ENCODE peak calls at places on chromosomes 4 and X, in seven cellular contexts. U is ecto neural progenitor cell, O is D341Med, T is ACHN, H is occipital lobe, C is AG09309, J is transverse colon. X is an unnamed sample.

GRCh38 chr4:158809611-158810486 is 41.0 kb downstream of the FNIP2 start:
- DNase-seq in J (peak; percentile 43), U (no peak), H (no peak), C (peak; percentile 99), T (peak; percentile 77), O (no peak), X (no peak)

GRCh38 chrX:44267116-44267515 is 76.4 kb downstream of the EFHC2 start:
- DNase-seq in T (no peak), J (no peak), H (no peak), C (no peak), U (no peak), O (no peak), X (no peak)

GRCh38 chr4:121053601-121054143 is 18.7 kb downstream of the NDNF start:
- DNase-seq in C (peak; percentile 17), J (peak; percentile 70), U (no peak), O (no peak), H (no peak), T (no peak), X (no peak)

GRCh38 chr4:146273204-146273901 is 59.0 kb downstream of the REELD1 start:
- DNase-seq in C (no peak), O (no peak), J (no peak), T (no peak), U (no peak), H (no peak), X (no peak)

GRCh38 chrX:39894626-39895025 is 203.1 kb downstream of the BCOR start:
- DNase-seq in J (peak; percentile 43), C (no peak), H (no peak), T (no peak), U (no peak), O (no peak), X (no peak)

GRCh38 chr4:182212211-182212761 is 30.9 kb upstream of the TENM3 start:
- DNase-seq in H (no peak), J (no peak), U (peak; percentile 52), C (no peak), T (no peak), O (no peak), X (peak; percentile 70)

GRCh38 chrX:149121526-149121925 is 383.6 kb downstream of the IDS start:
- DNase-seq in U (no peak), O (no peak), C (no peak), T (no peak), H (no peak), J (no peak), X (no peak)

GRCh38 chr4:80608285-80608980 is 272.9 kb downstream of the CFAP299 start:
- DNase-seq in H (no peak), C (peak; percentile 10), T (no peak), U (no peak), O (no peak), J (no peak), X (peak; percentile 67)

GRCh38 chrX:12349201-12349600 is 210.9 kb downstream of the FRMPD4 start:
- DNase-seq in J (no peak), U (no peak), T (no peak), C (no peak), H (no peak), O (no peak), X (no peak)

GRCh38 chr4:151198748-151199147 is 78.2 kb upstream of the PRSS48 start:
- DNase-seq in O (no peak), C (no peak), H (no peak), J (no peak), T (no peak), U (no peak), X (peak; percentile 85)

GRCh38 chr4:80798082-80798481 is 232.4 kb upstream of the BMP3 start:
- DNase-seq in H (no peak), T (no peak), U (no peak), J (no peak), C (no peak), O (no peak), X (no peak)

GRCh38 chrX:139850968-139851367 is 81.9 kb downstream of the ATP11C start:
- DNase-seq in C (no peak), T (no peak), O (no peak), U (no peak), J (no peak), H (no peak), X (no peak)

GRCh38 chr4:153758688-153759406 is 977 bp downstream of the RNF175 start:
- DNase-seq in T (no peak), U (no peak), J (no peak), C (no peak), H (peak; percentile 23), O (no peak), X (no peak)

GRCh38 chrX:7068939-7069367 is 78.6 kb upstream of the STS start:
- DNase-seq in T (no peak), C (no peak), J (no peak), O (no peak), H (no peak), U (peak; percentile 54), X (no peak)

GRCh38 chr4:1239141-1239948 is 9.6 kb downstream of the CTBP1 start:
- DNase-seq in C (no peak), H (no peak), J (peak; percentile 7), U (no peak), O (peak; percentile 33), T (no peak), X (no peak)

GRCh38 chrX:40063555-40063954 is 34.2 kb downstream of the BCOR start:
- DNase-seq in T (no peak), C (no peak), J (no peak), H (no peak), O (no peak), U (no peak), X (no peak)

GRCh38 chrX:70434914-70435586 is 9.6 kb upstream of the DLG3 start:
- DNase-seq in O (no peak), H (no peak), J (no peak), T (no peak), C (no peak), U (no peak), X (peak; percentile 18)

GRCh38 chrX:13647709-13648212 is 5.2 kb upstream of the TCEANC start:
- DNase-seq in H (no peak), T (no peak), O (no peak), J (peak; percentile 60), U (no peak), C (no peak), X (no peak)

GRCh38 chr4:108141213-108142045 is 27.3 kb downstream of the LEF1 start:
- DNase-seq in U (no peak), H (no peak), C (no peak), J (no peak), O (no peak), T (no peak), X (peak; percentile 11)

GRCh38 chr4:160143574-160143973 is 1040.7 kb downstream of the RAPGEF2 start:
- DNase-seq in T (no peak), U (no peak), H (no peak), C (no peak), J (no peak), O (no peak), X (no peak)

GRCh38 chr4:150827226-150827625 is 187.9 kb downstream of the LRBA start:
- DNase-seq in J (no peak), T (no peak), U (no peak), H (no peak), O (no peak), C (no peak), X (no peak)

GRCh38 chr4:7892212-7893019 is 47.2 kb downstream of the AFAP1 start:
- DNase-seq in H (no peak), U (no peak), J (no peak), C (peak; percentile 82), T (no peak), O (no peak), X (peak; percentile 45)

GRCh38 chr4:124902111-124902510 is 189.6 kb upstream of the ANKRD50 start:
- DNase-seq in O (no peak), U (no peak), H (no peak), J (no peak), T (no peak), C (no peak), X (no peak)

GRCh38 chrX:146615807-146616206 is 193.8 kb upstream of the CXorf51B start:
- DNase-seq in U (no peak), J (no peak), O (no peak), H (no peak), C (no peak), T (no peak), X (no peak)

GRCh38 chr4:160375746-160376452 is 1273.0 kb downstream of the RAPGEF2 start:
- DNase-seq in O (no peak), U (no peak), H (no peak), J (no peak), C (no peak), T (no peak), X (no peak)

GRCh38 chr4:68176500-68176899 is 46.8 kb upstream of the TMPRSS11F start:
- DNase-seq in H (no peak), C (no peak), O (no peak), J (no peak), T (no peak), U (no peak), X (no peak)

GRCh38 chr4:26321326-26322276 is 787 bp downstream of the RBPJ start:
- DNase-seq in J (peak; percentile 37), U (peak; percentile 77), H (peak; percentile 49), T (no peak), O (peak; percentile 48), C (no peak), X (peak; percentile 21)

GRCh38 chr4:42995343-42995944 is 102.9 kb downstream of the GRXCR1 start:
- DNase-seq in O (peak; percentile 63), T (peak; percentile 24), C (no peak), U (no peak), H (no peak), J (no peak), X (no peak)

X was measured in fibroblast of gingiva.